ENCODE peak calls at places on chromosomes 3 and 15, in four cellular contexts. Q, Y, U and S are unnamed samples. For H3K36me3, the result is how much of the 10 kb centered on the place peaks cover.

GRCh38 chr3:19439944-19440343 is 291.6 kb downstream of the KCNH8 start:
- DNase-seq in Q (no peak), U (no peak), Y (no peak), S (no peak)

GRCh38 chr3:159390656-159391055 is 588.8 kb downstream of the MFSD1 start:
- DNase-seq in Q (no peak), U (no peak), Y (no peak), S (no peak)

GRCh38 chr3:100106531-100107155 is 7.7 kb downstream of the FILIP1L start:
- DNase-seq in Q (no peak), U (no peak), Y (no peak), S (no peak)

GRCh38 chr15:98903377-98904018 is 104.1 kb downstream of the PGPEP1L start:
- DNase-seq in Q (no peak), U (no peak), Y (no peak), S (no peak)

GRCh38 chr3:28218071-28218916 is 23.1 kb upstream of the CMC1 start:
- DNase-seq in U (no peak), Y (no peak), Q (no peak), S (no peak)

GRCh38 chr15:38650936-38651327 is 86.3 kb upstream of the RASGRP1 start:
- DNase-seq in U (no peak), Y (no peak), Q (no peak), S (no peak)

GRCh38 chr15:34239151-34239761 is 14.4 kb downstream of the EMC4 start:
- DNase-seq in Q (peak), Y (no peak), U (no peak), S (no peak)

GRCh38 chr3:128864351-128864811 is 15.0 kb upstream of the ACAD9 start:
- DNase-seq in U (no peak), Q (no peak), Y (no peak), S (no peak)

GRCh38 chr15:73937726-73938125 is 11.5 kb downstream of the LOXL1 start:
- DNase-seq in Y (no peak), Q (no peak), U (no peak), S (no peak)

GRCh38 chr3:150327678-150328667 is 80.1 kb upstream of the TSC22D2 start:
- DNase-seq in U (no peak), Y (no peak), Q (no peak), S (no peak)

GRCh38 chr3:58874795-58875194 is 175.0 kb downstream of the CFAP20DC start:
- DNase-seq in U (no peak), Q (peak), Y (no peak), S (no peak)

GRCh38 chr3:145953316-145953715 is 207.7 kb downstream of the PLOD2 start:
- DNase-seq in Q (no peak), Y (no peak), U (no peak), S (no peak)

GRCh38 chr3:131526801-131527347 is 24.1 kb upstream of the MRPL3 start:
- DNase-seq in U (no peak), Q (no peak), Y (peak), S (peak)

GRCh38 chr15:60854858-60855568 is 374.1 kb downstream of the RORA start:
- DNase-seq in Y (no peak), Q (no peak), U (no peak), S (no peak)

GRCh38 chr3:18062289-18063025 is 320.0 kb upstream of the TBC1D5 start:
- DNase-seq in Q (no peak), Y (no peak), U (no peak), S (no peak)

GRCh38 chr15:64808785-64809453 is 16.5 kb downstream of the PIF1 start:
- DNase-seq in Q (no peak), Y (no peak), U (no peak), S (no peak)

GRCh38 chr15:90101130-90101968 is 919 bp downstream of the IDH2 start:
- DNase-seq in Y (peak), U (no peak), Q (no peak), S (peak)

GRCh38 chr15:98596885-98597343 is 51.4 kb upstream of the IGF1R start:
- DNase-seq in Y (no peak), U (no peak), Q (no peak), S (no peak)

GRCh38 chr15:33084661-33085060 is 109.9 kb downstream of the FMN1 start:
- DNase-seq in U (no peak), Q (no peak), Y (no peak), S (no peak)

GRCh38 chr3:14440531-14441239 is 38.3 kb downstream of the SLC6A6 start:
- DNase-seq in U (no peak), Q (no peak), Y (no peak), S (no peak)

GRCh38 chr3:185807455-185808068 is 17.3 kb downstream of the IGF2BP2 start:
- DNase-seq in Y (no peak), Q (peak), U (no peak), S (no peak)

GRCh38 chr15:71755571-71755970 is 54.8 kb upstream of the NR2E3 start:
- DNase-seq in U (no peak), Y (no peak), Q (no peak), S (no peak)

GRCh38 chr3:181899702-181900101 is 188.0 kb downstream of the SOX2 start:
- DNase-seq in U (no peak), Y (no peak), Q (no peak), S (no peak)

GRCh38 chr3:119529883-119530282 is 29.5 kb downstream of the CD80 start:
- DNase-seq in Y (no peak), Q (no peak), U (no peak), S (no peak)

GRCh38 chr3:77541203-77541922 is 501.5 kb downstream of the ROBO2 start:
- DNase-seq in Q (no peak), Y (no peak), U (no peak), S (no peak)

GRCh38 chr3:52270252-52270754 is 8.1 kb downstream of the WDR82 start:
- DNase-seq in Y (no peak), U (no peak), Q (no peak), S (no peak)

GRCh38 chr3:26637698-26638097 is 15.1 kb downstream of the LRRC3B start:
- DNase-seq in U (no peak), Q (no peak), Y (no peak), S (no peak)

GRCh38 chr15:66130496-66131014 is 123.0 kb downstream of the MEGF11 start:
- DNase-seq in Q (no peak), U (no peak), Y (no peak), S (no peak)
- TF ChIP-seq CTCF in Q (no peak), U (no peak), Y (no peak), S (no peak)

DNA sequence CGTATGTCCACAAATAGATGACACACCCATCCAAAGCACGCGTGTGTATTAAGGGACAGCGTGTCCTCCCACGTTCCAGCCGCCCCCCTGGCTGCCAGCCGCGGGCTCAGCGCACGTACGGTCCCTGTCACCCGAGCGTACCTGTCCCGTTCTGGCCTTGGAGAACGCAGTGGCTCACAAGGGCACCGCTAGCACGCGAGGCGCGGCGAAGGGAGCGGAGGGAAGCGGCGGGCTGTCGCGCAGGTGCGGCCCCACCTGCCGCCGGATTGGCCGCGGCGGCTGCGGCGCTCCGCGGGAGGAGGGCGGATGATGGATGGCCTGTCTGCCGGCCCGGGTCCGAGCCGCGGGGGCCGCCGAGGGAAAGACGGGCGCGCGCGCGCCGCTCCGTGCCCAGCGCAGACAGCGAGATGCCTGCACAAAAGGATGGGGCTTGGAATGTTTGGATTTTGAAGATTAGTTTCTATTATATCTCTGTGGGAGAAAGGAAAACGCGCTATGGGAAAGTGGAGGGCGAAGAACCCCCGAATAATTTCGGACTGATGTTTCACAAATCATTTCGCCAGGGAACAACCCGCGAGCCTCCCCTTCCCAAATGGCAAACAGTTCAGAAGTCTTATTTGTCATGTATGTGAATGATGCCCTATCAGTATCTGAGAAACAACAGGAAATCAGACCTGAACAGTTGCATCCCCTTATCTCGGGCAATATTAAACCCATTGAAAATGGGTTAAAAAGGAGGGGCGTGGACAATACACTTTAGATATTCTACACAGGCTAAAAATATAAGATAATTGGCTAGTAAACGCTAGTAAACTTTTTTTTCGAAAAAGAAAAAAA is 1003.6 kb upstream of the NR2F2 start:
- DNase-seq in U (no peak), Y (no peak), Q (no peak), S (peak)
- H3K27ac ChIP-seq in U (peak), Y (peak), Q (no peak), S (peak)

GRCh38 chr15:95475067-95475466 is 855.4 kb upstream of the NR2F2 start:
- DNase-seq in Q (no peak), U (no peak), Y (no peak), S (no peak)

GRCh38 chr15:95470529-95470928 is 860.0 kb upstream of the NR2F2 start:
- DNase-seq in U (no peak), Q (no peak), Y (no peak), S (no peak)

GRCh38 chr15:95469601-95470000 is 860.9 kb upstream of the NR2F2 start:
- DNase-seq in Q (no peak), Y (no peak), U (no peak), S (no peak)

GRCh38 chr15:95468820-95469219 is 861.7 kb upstream of the NR2F2 start:
- DNase-seq in Y (no peak), Q (no peak), U (no peak), S (no peak)

GRCh38 chr15:95470997-95471692 is 859.4 kb upstream of the NR2F2 start:
- DNase-seq in Y (no peak), Q (no peak), U (no peak), S (no peak)
- H3K36me3 ChIP-seq in Y (under half), Q (under half), U (under half), S (under half)

DNA sequence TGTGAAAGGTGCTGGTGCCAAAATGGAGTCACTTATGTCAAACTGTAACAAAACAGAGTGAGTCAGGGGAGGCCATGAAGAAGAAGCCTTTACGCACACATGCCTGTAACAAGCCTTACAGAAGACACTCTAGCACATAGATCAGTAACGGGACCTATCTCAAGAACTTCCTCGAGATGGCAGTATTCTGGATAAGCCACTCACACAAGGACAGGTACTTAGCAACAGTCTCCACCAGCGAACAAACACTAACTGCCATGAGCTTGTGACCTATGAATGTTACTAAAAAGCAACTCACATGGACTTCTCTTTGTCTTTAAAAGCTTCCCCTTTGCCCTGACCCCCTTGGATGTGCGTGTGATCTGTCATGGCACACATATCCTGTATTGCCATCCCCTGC is 235.1 kb downstream of the CD47 start:
- DNase-seq in Y (no peak), U (no peak), Q (peak), S (no peak)
- TF ChIP-seq CTCF in Y (no peak), U (no peak), Q (peak), S (no peak)

GRCh38 chr15:80608688-80609087 is 86.4 kb upstream of the ABHD17C start:
- DNase-seq in U (no peak), Y (no peak), Q (no peak), S (no peak)

GRCh38 chr15:80607288-80607980 is 87.7 kb upstream of the ABHD17C start:
- DNase-seq in Q (no peak), U (no peak), Y (no peak), S (no peak)

GRCh38 chr15:80611543-80612080 is 83.5 kb upstream of the ABHD17C start:
- DNase-seq in Q (no peak), Y (no peak), U (no peak), S (no peak)

GRCh38 chr15:80609111-80609510 is 86.0 kb upstream of the ABHD17C start:
- DNase-seq in Q (no peak), U (no peak), Y (no peak), S (no peak)

DNA sequence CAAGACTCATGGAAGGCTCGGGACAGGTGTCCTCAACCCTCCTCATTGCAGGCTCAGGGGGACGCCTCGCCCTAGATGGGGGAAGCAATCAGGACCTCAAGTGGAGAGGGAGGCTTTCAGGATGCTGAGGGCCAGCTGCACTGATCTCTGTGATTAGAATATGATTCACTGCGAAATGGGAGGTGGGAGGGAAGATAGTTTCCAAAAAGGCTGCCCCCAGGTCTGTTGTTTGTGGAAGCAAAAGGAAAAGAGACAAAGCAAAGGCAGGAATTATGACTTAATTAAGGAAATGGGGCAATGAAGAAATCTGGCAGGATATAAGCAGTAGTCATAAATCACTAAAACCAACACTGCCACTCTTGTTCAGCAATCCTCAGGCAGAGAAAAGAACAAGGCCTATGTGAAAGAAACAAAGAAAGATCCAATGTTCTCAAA is 85.6 kb upstream of the ABHD17C start:
- DNase-seq in U (no peak), Q (no peak), Y (no peak), S (no peak)
- H3K27ac ChIP-seq in U (no peak), Q (no peak), Y (peak), S (no peak)

GRCh38 chr3:44932986-44933944 is 42.7 kb downstream of the ZDHHC3 start:
- DNase-seq in Y (no peak), U (no peak), Q (no peak), S (no peak)
- H3K36me3 ChIP-seq in Y (half or more), U (half or more), Q (under half), S (half or more)

DNA sequence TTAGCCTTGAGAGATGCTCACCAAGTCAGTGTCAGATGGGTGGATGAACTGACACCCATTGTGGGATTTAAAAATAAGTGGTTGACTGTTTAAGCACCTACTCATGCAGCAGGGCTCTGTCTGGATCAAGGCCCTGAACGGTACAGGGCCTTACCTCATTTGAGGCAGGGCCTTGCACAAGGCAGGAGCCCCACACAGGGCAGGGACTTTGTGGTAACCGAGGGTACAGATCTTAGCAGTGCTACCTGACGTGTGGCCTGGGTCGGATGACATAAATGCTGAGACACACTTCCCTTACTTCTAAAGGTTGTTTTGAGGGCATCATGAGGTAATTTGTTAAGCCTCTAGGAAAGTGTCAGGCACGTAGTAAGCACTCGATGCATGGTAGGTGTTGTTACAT is 59.5 kb upstream of the PLXNA1 start:
- DNase-seq in U (no peak), Q (no peak), Y (no peak), S (no peak)
- TF ChIP-seq CTCF in U (no peak), Q (no peak), Y (no peak), S (no peak)

GRCh38 chr3:152335273-152335672 is 66.5 kb downstream of the MBNL1 start:
- DNase-seq in Y (no peak), U (no peak), Q (no peak), S (no peak)

GRCh38 chr3:152334761-152335160 is 66.0 kb downstream of the MBNL1 start:
- DNase-seq in Q (no peak), U (no peak), Y (no peak), S (no peak)

GRCh38 chr3:152338159-152338720 is 69.5 kb downstream of the MBNL1 start:
- DNase-seq in U (no peak), Y (no peak), Q (no peak), S (no peak)

DNA sequence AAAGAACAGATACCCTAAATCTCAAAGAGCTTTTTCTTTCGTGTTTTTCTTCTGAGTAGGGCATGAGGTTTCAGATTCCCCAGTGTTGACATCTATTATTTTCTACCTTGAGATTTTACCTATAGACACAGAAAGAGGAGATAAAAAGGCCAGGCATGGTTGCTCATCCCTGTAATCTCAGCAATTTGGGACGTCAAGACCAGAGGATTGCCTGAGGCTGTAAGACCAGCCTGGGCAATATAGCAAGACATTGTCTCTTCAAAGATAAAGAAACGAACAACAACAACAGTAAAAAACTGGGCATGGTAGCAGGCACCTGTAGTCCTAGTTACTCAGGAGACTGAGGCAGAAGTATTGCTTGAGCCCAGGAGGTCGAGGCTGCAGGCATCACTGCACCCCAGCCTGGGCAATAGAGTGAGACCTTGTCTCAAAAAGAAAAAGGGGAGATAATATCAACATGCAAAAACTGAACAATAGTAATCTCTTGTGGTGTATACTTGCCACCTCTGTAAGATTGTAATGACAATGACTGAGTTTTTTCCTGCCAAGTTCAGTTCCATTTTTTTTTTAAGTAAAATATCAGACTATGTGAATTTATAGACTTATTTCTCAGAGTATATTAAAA is 71.3 kb downstream of the MBNL1 start:
- DNase-seq in U (no peak), Y (no peak), Q (no peak), S (no peak)
- H3K27ac ChIP-seq in U (no peak), Y (no peak), Q (no peak), S (peak)

GRCh38 chr3:142394921-142395622 is 52.8 kb downstream of the XRN1 start:
- DNase-seq in U (no peak), Q (no peak), Y (no peak), S (no peak)
- H3K36me3 ChIP-seq in U (half or more), Q (under half), Y (half or more), S (half or more)

GRCh38 chr3:171836836-171837235 is 6.3 kb upstream of the TMEM212 start:
- DNase-seq in Y (no peak), Q (no peak), U (no peak), S (no peak)

GRCh38 chr3:171838218-171838720 is 4.9 kb upstream of the TMEM212 start:
- DNase-seq in U (peak), Y (no peak), Q (no peak), S (peak)

GRCh38 chr3:171839270-171839669 is 3.9 kb upstream of the TMEM212 start:
- DNase-seq in Y (no peak), U (no peak), Q (no peak), S (no peak)

GRCh38 chr3:171835613-171836012 is 7.5 kb upstream of the TMEM212 start:
- DNase-seq in Q (no peak), Y (no peak), U (no peak), S (no peak)

GRCh38 chr3:171837698-171838097 is 5.5 kb upstream of the TMEM212 start:
- DNase-seq in Q (no peak), U (no peak), Y (no peak), S (no peak)
- TF ChIP-seq CTCF in Q (no peak), U (no peak), Y (no peak), S (no peak)